ENCODE peak calls at places on chromosomes 3 and 15, in four cellular contexts. M, W, A and B are unnamed samples.

GRCh38 chr3:126147932-126148683 is 32.3 kb downstream of the ALDH1L1 start:
- DNase-seq in W (no peak), M (no peak), A (no peak), B (no peak)

GRCh38 chr3:138348107-138348949 is at the start of gene MRAS:
- DNase-seq in M (peak), W (no peak), A (peak), B (no peak)

GRCh38 chr15:79863886-79864285 is 32.9 kb downstream of the MTHFS start:
- DNase-seq in M (no peak), W (no peak), A (no peak), B (no peak)

GRCh38 chr3:183943739-183944138 is 59.1 kb upstream of the PARL start:
- DNase-seq in W (no peak), M (no peak), A (no peak), B (no peak)

GRCh38 chr3:49903451-49904424 is at the start of gene MST1R:
- DNase-seq in M (no peak), W (peak), A (peak), B (peak)

GRCh38 chr3:30776186-30776815 is 118.2 kb downstream of the GADL1 start:
- DNase-seq in W (no peak), A (no peak), M (no peak), B (no peak)

GRCh38 chr3:193594946-193595689 is 2.1 kb downstream of the OPA1 start:
- DNase-seq in M (no peak), W (no peak), A (no peak), B (no peak)

GRCh38 chr3:136018876-136019275 is 53.3 kb downstream of the PPP2R3A start:
- DNase-seq in W (no peak), M (no peak), A (peak), B (no peak)

GRCh38 chr3:87491843-87492242 is 215.5 kb upstream of the POU1F1 start:
- DNase-seq in A (no peak), W (no peak), M (no peak), B (no peak)

GRCh38 chr3:163056874-163057497 is 1560.4 kb downstream of the OTOL1 start:
- DNase-seq in A (peak), W (no peak), M (peak), B (no peak)

GRCh38 chr3:31533169-31533870 is 595 bp downstream of the STT3B start:
- DNase-seq in W (peak), M (no peak), A (peak), B (peak)

GRCh38 chr15:67383903-67384302 is 129.3 kb downstream of the IQCH start:
- DNase-seq in M (no peak), A (peak), W (no peak), B (no peak)

GRCh38 chr3:49738067-49738713 is 14.4 kb upstream of the GMPPB start:
- DNase-seq in M (no peak), A (no peak), W (no peak), B (no peak)

GRCh38 chr15:51652084-51652668 is 29.1 kb upstream of the SCG3 start:
- DNase-seq in W (no peak), M (no peak), A (no peak), B (no peak)

GRCh38 chr3:35426581-35426980 is 212.7 kb upstream of the ARPP21 start:
- DNase-seq in W (no peak), A (no peak), M (no peak), B (no peak)

GRCh38 chr3:54366839-54367238 is 244.5 kb downstream of the CACNA2D3 start:
- DNase-seq in W (no peak), M (no peak), A (no peak), B (no peak)

GRCh38 chr15:78810377-78811123 is 714 bp downstream of the ADAMTS7 start:
- DNase-seq in M (no peak), A (peak), W (no peak), B (no peak)

GRCh38 chr3:38610934-38611333 is 38.6 kb downstream of the SCN5A start:
- DNase-seq in A (no peak), M (no peak), W (no peak), B (no peak)

GRCh38 chr3:17631617-17632016 is 110.8 kb downstream of the TBC1D5 start:
- DNase-seq in M (no peak), W (no peak), A (no peak), B (no peak)

GRCh38 chr3:191246628-191247027 is 47.6 kb downstream of the OSTN start:
- DNase-seq in W (no peak), M (no peak), A (no peak), B (no peak)

GRCh38 chr15:59329091-59329490 is 43.6 kb downstream of the MYO1E start:
- DNase-seq in W (no peak), M (no peak), A (no peak), B (no peak)

GRCh38 chr3:131503328-131503650 is 518 bp upstream of the MRPL3 start:
- DNase-seq in A (peak), W (no peak), M (no peak), B (no peak)

GRCh38 chr3:121295966-121296365 is 249.8 kb downstream of the POLQ start:
- DNase-seq in W (no peak), A (peak), M (no peak), B (no peak)

GRCh38 chr3:122186372-122186771 is 2.9 kb downstream of the CASR start:
- DNase-seq in W (no peak), A (no peak), M (no peak), B (no peak)

GRCh38 chr3:73546961-73547360 is 77.8 kb downstream of the PDZRN3 start:
- DNase-seq in A (no peak), W (no peak), M (no peak), B (no peak)

GRCh38 chr15:49908571-49909295 is 210.3 kb downstream of the ATP8B4 start:
- DNase-seq in W (no peak), A (no peak), M (no peak), B (no peak)

GRCh38 chr3:180534828-180535227 is 67.1 kb upstream of the TTC14 start:
- DNase-seq in M (no peak), A (no peak), W (no peak), B (no peak)

GRCh38 chr3:102304550-102304949 is 130.3 kb upstream of the ZPLD1 start:
- DNase-seq in M (no peak), A (no peak), W (no peak), B (no peak)

GRCh38 chr3:195030791-195031321 is 240.1 kb downstream of the XXYLT1 start:
- DNase-seq in A (peak), W (no peak), M (no peak), B (no peak)